ENCODE peak calls at places on chromosomes 16 and 17, in eight cellular contexts. One of them, this sample, is unnamed.

GRCh38 chr17:17497845-17498520 is 1.8 kb upstream of the RASD1 start:
- DNase-seq in prostate gland: no peak
- DNase-seq in stomach: no peak
- DNase-seq in cardiac muscle cell: no peak
- DNase-seq in neuronal stem cell: no peak
- DNase-seq in transverse colon: no peak
- DNase-seq in neural progenitor cell: no peak
- DNase-seq in fibroblast of the aortic adventitia: no peak
- DNase-seq in this sample: no peak

GRCh38 chr17:17816831-17817551 is 19.8 kb downstream of the SREBF1 start:
- DNase-seq in prostate gland: no peak
- DNase-seq in stomach: no peak
- DNase-seq in cardiac muscle cell: no peak
- DNase-seq in neuronal stem cell: no peak
- DNase-seq in transverse colon: no peak
- DNase-seq in neural progenitor cell: no peak
- DNase-seq in fibroblast of the aortic adventitia: no peak
- DNase-seq in this sample: no peak

GRCh38 chr17:13626703-13627102 is 25.0 kb upstream of the HS3ST3A1 start:
- DNase-seq in prostate gland: no peak
- DNase-seq in stomach: no peak
- DNase-seq in cardiac muscle cell: peak
- DNase-seq in neuronal stem cell: no peak
- DNase-seq in transverse colon: no peak
- DNase-seq in neural progenitor cell: no peak
- DNase-seq in fibroblast of the aortic adventitia: peak
- DNase-seq in this sample: no peak

GRCh38 chr17:77526259-77526711 is 385.5 kb downstream of the SEC14L1 start:
- DNase-seq in prostate gland: no peak
- DNase-seq in stomach: no peak
- DNase-seq in cardiac muscle cell: no peak
- DNase-seq in neuronal stem cell: no peak
- DNase-seq in transverse colon: no peak
- DNase-seq in neural progenitor cell: no peak
- DNase-seq in fibroblast of the aortic adventitia: no peak
- DNase-seq in this sample: no peak

GRCh38 chr16:86082400-86083030 is 183.6 kb downstream of the IRF8 start:
- DNase-seq in prostate gland: no peak
- DNase-seq in stomach: no peak
- DNase-seq in cardiac muscle cell: no peak
- DNase-seq in neuronal stem cell: no peak
- DNase-seq in transverse colon: no peak
- DNase-seq in neural progenitor cell: no peak
- DNase-seq in fibroblast of the aortic adventitia: no peak
- DNase-seq in this sample: no peak

GRCh38 chr16:77373726-77374125 is 61.1 kb downstream of the ADAMTS18 start:
- DNase-seq in prostate gland: no peak
- DNase-seq in stomach: no peak
- DNase-seq in cardiac muscle cell: no peak
- DNase-seq in neuronal stem cell: no peak
- DNase-seq in transverse colon: no peak
- DNase-seq in neural progenitor cell: no peak
- DNase-seq in fibroblast of the aortic adventitia: no peak
- DNase-seq in this sample: no peak

GRCh38 chr17:38735161-38735997 is 5.2 kb downstream of the CISD3 start:
- DNase-seq in prostate gland: no peak
- DNase-seq in stomach: peak
- DNase-seq in cardiac muscle cell: peak
- DNase-seq in neuronal stem cell: no peak
- DNase-seq in transverse colon: peak
- DNase-seq in neural progenitor cell: peak
- DNase-seq in fibroblast of the aortic adventitia: peak
- DNase-seq in this sample: no peak

GRCh38 chr17:142102-142661 is 4.8 kb downstream of the SCGB1C2 start:
- DNase-seq in prostate gland: peak
- DNase-seq in stomach: peak
- DNase-seq in cardiac muscle cell: peak
- DNase-seq in neuronal stem cell: no peak
- DNase-seq in transverse colon: no peak
- DNase-seq in neural progenitor cell: no peak
- DNase-seq in fibroblast of the aortic adventitia: peak
- DNase-seq in this sample: peak

GRCh38 chr17:53626286-53626685 is 196.4 kb upstream of the KIF2B start:
- DNase-seq in prostate gland: no peak
- DNase-seq in stomach: no peak
- DNase-seq in cardiac muscle cell: peak
- DNase-seq in neuronal stem cell: no peak
- DNase-seq in transverse colon: no peak
- DNase-seq in neural progenitor cell: no peak
- DNase-seq in fibroblast of the aortic adventitia: peak
- DNase-seq in this sample: no peak

GRCh38 chr16:70364399-70364798 is 17.7 kb downstream of the DDX19A start:
- DNase-seq in prostate gland: no peak
- DNase-seq in stomach: no peak
- DNase-seq in cardiac muscle cell: no peak
- DNase-seq in neuronal stem cell: no peak
- DNase-seq in transverse colon: no peak
- DNase-seq in neural progenitor cell: no peak
- DNase-seq in fibroblast of the aortic adventitia: no peak
- DNase-seq in this sample: no peak

GRCh38 chr17:71188811-71189492 is 931.9 kb upstream of the SOX9 start:
- DNase-seq in prostate gland: no peak
- DNase-seq in stomach: no peak
- DNase-seq in cardiac muscle cell: peak
- DNase-seq in neuronal stem cell: no peak
- DNase-seq in transverse colon: no peak
- DNase-seq in neural progenitor cell: no peak
- DNase-seq in fibroblast of the aortic adventitia: peak
- DNase-seq in this sample: no peak

GRCh38 chr17:10063730-10064221 is 134.6 kb downstream of the GAS7 start:
- DNase-seq in prostate gland: no peak
- DNase-seq in stomach: peak
- DNase-seq in cardiac muscle cell: peak
- DNase-seq in neuronal stem cell: no peak
- DNase-seq in transverse colon: peak
- DNase-seq in neural progenitor cell: no peak
- DNase-seq in fibroblast of the aortic adventitia: no peak
- DNase-seq in this sample: peak

GRCh38 chr16:56547949-56548567 is 16.8 kb upstream of the MT4 start:
- DNase-seq in prostate gland: no peak
- DNase-seq in stomach: no peak
- DNase-seq in cardiac muscle cell: peak
- DNase-seq in neuronal stem cell: no peak
- DNase-seq in transverse colon: no peak
- DNase-seq in neural progenitor cell: no peak
- DNase-seq in fibroblast of the aortic adventitia: no peak
- DNase-seq in this sample: no peak

GRCh38 chr17:65345261-65346060 is 208.3 kb downstream of the RGS9 start:
- DNase-seq in prostate gland: no peak
- DNase-seq in stomach: no peak
- DNase-seq in cardiac muscle cell: peak
- DNase-seq in neuronal stem cell: no peak
- DNase-seq in transverse colon: no peak
- DNase-seq in neural progenitor cell: no peak
- DNase-seq in fibroblast of the aortic adventitia: no peak
- DNase-seq in this sample: no peak

GRCh38 chr16:3876695-3877094 is 3.8 kb downstream of the CREBBP start:
- DNase-seq in prostate gland: no peak
- DNase-seq in stomach: no peak
- DNase-seq in cardiac muscle cell: no peak
- DNase-seq in neuronal stem cell: no peak
- DNase-seq in transverse colon: no peak
- DNase-seq in neural progenitor cell: no peak
- DNase-seq in fibroblast of the aortic adventitia: no peak
- DNase-seq in this sample: no peak

GRCh38 chr16:3873482-3874173 is 6.9 kb downstream of the CREBBP start:
- DNase-seq in prostate gland: no peak
- DNase-seq in stomach: no peak
- DNase-seq in cardiac muscle cell: peak
- DNase-seq in neuronal stem cell: no peak
- DNase-seq in transverse colon: no peak
- DNase-seq in neural progenitor cell: no peak
- DNase-seq in fibroblast of the aortic adventitia: peak
- DNase-seq in this sample: no peak

GRCh38 chr16:3874242-3874641 is 6.3 kb downstream of the CREBBP start:
- DNase-seq in prostate gland: no peak
- DNase-seq in stomach: no peak
- DNase-seq in cardiac muscle cell: no peak
- DNase-seq in neuronal stem cell: no peak
- DNase-seq in transverse colon: peak
- DNase-seq in neural progenitor cell: no peak
- DNase-seq in fibroblast of the aortic adventitia: no peak
- DNase-seq in this sample: no peak

GRCh38 chr16:3876160-3876559 is 4.4 kb downstream of the CREBBP start:
- DNase-seq in prostate gland: no peak
- DNase-seq in stomach: no peak
- DNase-seq in cardiac muscle cell: no peak
- DNase-seq in neuronal stem cell: no peak
- DNase-seq in transverse colon: no peak
- DNase-seq in neural progenitor cell: no peak
- DNase-seq in fibroblast of the aortic adventitia: no peak
- DNase-seq in this sample: no peak

DNA sequence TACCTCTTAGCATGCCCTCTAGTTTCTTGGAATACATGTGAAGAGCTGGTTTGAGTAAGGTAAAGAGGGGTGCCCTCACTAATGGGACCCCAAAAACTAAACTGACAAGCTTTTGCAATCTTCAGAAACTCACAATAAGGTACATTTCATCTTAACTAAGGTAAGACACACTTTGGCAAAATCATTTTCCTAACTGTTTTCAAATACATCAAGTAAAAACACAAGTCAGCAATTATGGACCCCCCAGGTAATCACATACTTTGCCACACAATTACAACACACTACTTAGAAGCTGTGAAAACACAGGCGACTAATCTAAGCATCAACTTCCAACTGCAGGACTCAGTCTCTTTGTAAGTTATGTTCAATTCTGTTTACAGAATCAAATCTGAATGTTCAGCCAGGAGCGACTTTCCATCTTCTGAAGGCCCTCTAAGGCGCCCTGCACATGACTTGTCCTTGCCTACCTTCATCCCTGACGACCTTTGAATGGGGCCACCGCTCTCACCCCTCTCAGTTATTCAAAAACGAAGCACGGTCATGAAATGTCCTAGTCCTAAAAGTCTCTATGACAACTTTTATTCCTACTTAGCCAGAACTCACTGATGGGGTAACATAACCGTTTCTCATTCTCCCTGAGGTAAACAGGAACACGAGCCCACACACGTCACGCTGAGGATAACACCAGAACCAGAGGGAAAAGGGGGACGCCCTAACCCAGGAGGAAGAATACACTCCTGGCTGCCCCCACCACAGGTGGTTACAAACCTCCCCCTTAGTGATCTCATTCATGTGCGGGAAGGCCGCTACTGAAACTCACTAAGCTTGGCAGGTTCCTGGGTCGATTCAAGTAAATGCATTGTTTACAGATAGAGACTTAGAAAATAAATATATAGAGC is 5.5 kb downstream of the CREBBP start:
- DNase-seq in prostate gland: no peak
- DNase-seq in stomach: no peak
- DNase-seq in cardiac muscle cell: no peak
- DNase-seq in neuronal stem cell: no peak
- DNase-seq in transverse colon: no peak
- DNase-seq in neural progenitor cell: no peak
- DNase-seq in fibroblast of the aortic adventitia: no peak
- DNase-seq in this sample: no peak
- H3K4me3 ChIP-seq in prostate gland: no peak
- H3K4me3 ChIP-seq in stomach: no peak
- H3K4me3 ChIP-seq in cardiac muscle cell: no peak
- H3K4me3 ChIP-seq in neuronal stem cell: no peak
- H3K4me3 ChIP-seq in transverse colon: no peak
- H3K4me3 ChIP-seq in neural progenitor cell: no peak
- H3K4me3 ChIP-seq in fibroblast of the aortic adventitia: no peak
- H3K4me3 ChIP-seq in this sample: no peak

DNA sequence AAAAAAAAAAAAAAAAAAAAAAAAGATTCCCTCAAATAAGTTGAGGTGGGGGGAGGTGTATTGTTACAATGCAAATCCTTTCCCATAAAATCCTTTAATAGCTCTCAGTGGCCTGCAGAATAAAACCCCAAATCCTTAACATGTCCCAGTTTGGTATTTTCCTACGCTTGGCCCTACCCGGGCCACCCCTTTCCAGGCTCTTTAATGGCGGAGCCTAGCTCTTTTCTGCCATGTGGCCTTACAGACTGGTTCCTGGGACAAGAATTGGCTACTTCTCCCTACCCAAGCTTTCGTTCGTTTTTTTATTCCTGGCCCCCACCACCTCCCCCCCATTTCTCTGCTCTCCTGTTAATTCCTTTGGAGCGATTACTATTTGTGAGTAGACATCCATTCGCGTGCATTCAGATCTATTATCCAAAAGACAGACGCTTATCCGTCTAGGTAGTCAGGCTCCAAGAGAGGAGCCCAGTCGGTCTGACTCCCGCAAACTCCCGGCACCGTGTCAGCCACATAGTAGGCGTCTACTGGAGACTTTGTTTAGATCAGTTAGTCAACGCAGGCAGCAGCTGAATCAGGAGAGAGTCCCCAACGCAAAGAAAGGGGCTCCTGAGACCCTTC is 813 bp upstream of the THAP11 start:
- DNase-seq in prostate gland: no peak
- DNase-seq in stomach: no peak
- DNase-seq in cardiac muscle cell: no peak
- DNase-seq in neuronal stem cell: no peak
- DNase-seq in transverse colon: no peak
- DNase-seq in neural progenitor cell: no peak
- DNase-seq in fibroblast of the aortic adventitia: no peak
- DNase-seq in this sample: no peak
- H3K4me3 ChIP-seq in prostate gland: peak
- H3K4me3 ChIP-seq in stomach: peak
- H3K4me3 ChIP-seq in cardiac muscle cell: peak
- H3K4me3 ChIP-seq in neuronal stem cell: peak
- H3K4me3 ChIP-seq in transverse colon: peak
- H3K4me3 ChIP-seq in neural progenitor cell: peak
- H3K4me3 ChIP-seq in fibroblast of the aortic adventitia: peak
- H3K4me3 ChIP-seq in this sample: no peak

GRCh38 chr17:30363715-30364202 is 15.0 kb upstream of the CPD start:
- DNase-seq in prostate gland: no peak
- DNase-seq in stomach: peak
- DNase-seq in cardiac muscle cell: peak
- DNase-seq in neuronal stem cell: no peak
- DNase-seq in transverse colon: peak
- DNase-seq in neural progenitor cell: no peak
- DNase-seq in fibroblast of the aortic adventitia: peak
- DNase-seq in this sample: peak
- H3K4me3 ChIP-seq in prostate gland: no peak
- H3K4me3 ChIP-seq in stomach: no peak
- H3K4me3 ChIP-seq in cardiac muscle cell: no peak
- H3K4me3 ChIP-seq in neuronal stem cell: no peak
- H3K4me3 ChIP-seq in transverse colon: no peak
- H3K4me3 ChIP-seq in neural progenitor cell: no peak
- H3K4me3 ChIP-seq in fibroblast of the aortic adventitia: no peak
- H3K4me3 ChIP-seq in this sample: no peak

DNA sequence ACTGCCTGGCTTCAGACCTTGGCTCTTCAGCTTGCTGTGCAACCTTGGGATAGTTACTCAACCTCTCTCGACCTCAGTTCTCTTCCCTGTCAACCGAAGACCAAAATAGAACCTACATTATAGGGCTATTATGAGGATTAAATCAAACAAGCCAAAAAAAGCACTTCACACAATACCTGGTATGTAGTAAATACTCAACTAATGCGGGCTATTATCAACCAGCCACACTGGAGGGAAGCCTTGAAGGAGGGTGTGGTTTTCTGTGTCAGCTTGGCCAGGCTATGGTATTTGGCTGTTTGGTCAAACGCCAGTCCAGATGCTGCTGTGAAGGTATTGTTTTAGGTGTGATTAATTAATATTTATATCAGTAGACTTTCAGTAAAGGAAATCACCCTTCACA is 18.2 kb upstream of the ADCY9 start:
- DNase-seq in prostate gland: no peak
- DNase-seq in stomach: no peak
- DNase-seq in cardiac muscle cell: no peak
- DNase-seq in neuronal stem cell: no peak
- DNase-seq in transverse colon: no peak
- DNase-seq in neural progenitor cell: no peak
- DNase-seq in fibroblast of the aortic adventitia: peak
- DNase-seq in this sample: no peak
- H3K4me3 ChIP-seq in prostate gland: no peak
- H3K4me3 ChIP-seq in stomach: no peak
- H3K4me3 ChIP-seq in cardiac muscle cell: no peak
- H3K4me3 ChIP-seq in neuronal stem cell: no peak
- H3K4me3 ChIP-seq in transverse colon: no peak
- H3K4me3 ChIP-seq in neural progenitor cell: no peak
- H3K4me3 ChIP-seq in fibroblast of the aortic adventitia: no peak
- H3K4me3 ChIP-seq in this sample: no peak

This sample was measured in lung.